ENCODE peak calls at places on chromosomes 12 and 14, in nine cellular contexts. P is heart right ventricle, X is stomach, J is testis, H is right atrium auricular region, O is left ventricle myocardium inferior, V is heart left ventricle, B is ovary, S is lung. Y is an unnamed sample. For H3K36me3 and H3K4me1, the result is how much of the 10 kb centered on the place peaks cover.

GRCh38 chr12:32859389-32859788 is 37.2 kb downstream of the PKP2 start:
- DNase-seq in X (no peak), O (no peak), P (no peak), S (no peak), J (no peak), V (no peak), H (no peak), B (no peak), Y (no peak)

GRCh38 chr12:115443351-115443938 is 759.5 kb upstream of the TBX3 start:
- DNase-seq in B (no peak), H (no peak), V (no peak), J (no peak), X (no peak), S (no peak), P (no peak), O (no peak), Y (no peak)

GRCh38 chr14:56247495-56248087 is 129.4 kb downstream of the PELI2 start:
- DNase-seq in P (no peak), S (no peak), B (no peak), O (no peak), J (no peak), X (no peak), V (no peak), H (no peak), Y (no peak)

GRCh38 chr12:111431772-111432171 is 26.0 kb downstream of the SH2B3 start:
- DNase-seq in H (no peak), X (no peak), S (no peak), V (no peak), P (no peak), J (no peak), B (no peak), O (no peak), Y (no peak)

GRCh38 chr12:32603858-32604257 is 75.2 kb upstream of the DNM1L start:
- DNase-seq in X (no peak), S (no peak), B (no peak), H (no peak), J (no peak), V (no peak), O (no peak), P (no peak), Y (no peak)

GRCh38 chr14:33259764-33260163 is 321.1 kb downstream of the NPAS3 start:
- DNase-seq in O (no peak), P (no peak), J (no peak), V (no peak), S (no peak), H (no peak), X (no peak), B (no peak), Y (no peak)

GRCh38 chr12:130965668-130966067 is 12.0 kb downstream of the ADGRD1 start:
- DNase-seq in O (no peak), S (no peak), B (no peak), V (no peak), X (no peak), J (no peak), P (no peak), H (no peak), Y (no peak)

GRCh38 chr12:96587691-96588090 is 98.3 kb downstream of the CFAP54 start:
- DNase-seq in S (no peak), H (no peak), V (no peak), O (no peak), J (no peak), B (no peak), X (no peak), P (no peak), Y (no peak)

GRCh38 chr12:116015525-116015924 is 262.0 kb downstream of the MED13L start:
- DNase-seq in J (no peak), P (no peak), H (no peak), O (no peak), V (no peak), B (no peak), X (no peak), S (no peak), Y (no peak)

GRCh38 chr14:63438065-63438757 is 105.0 kb downstream of the PPP2R5E start:
- DNase-seq in O (peak), J (peak), V (no peak), S (peak), H (peak), P (peak), B (peak), X (peak), Y (peak)

GRCh38 chr12:32671930-32672785 is 6.9 kb upstream of the DNM1L start:
- DNase-seq in O (no peak), H (no peak), S (no peak), V (no peak), J (peak), B (peak), P (no peak), X (peak), Y (no peak)

GRCh38 chr14:103205541-103205906 is 82.3 kb downstream of the TNFAIP2 start:
- DNase-seq in H (no peak), X (no peak), J (no peak), S (no peak), P (no peak), O (no peak), V (no peak), B (no peak), Y (no peak)

GRCh38 chr12:92076106-92076505 is 69.5 kb downstream of the BTG1 start:
- DNase-seq in V (no peak), S (no peak), J (no peak), O (no peak), B (no peak), P (no peak), H (no peak), X (no peak), Y (no peak)

GRCh38 chr12:109134186-109134917 is 18.0 kb downstream of the ACACB start:
- DNase-seq in V (no peak), X (peak), J (no peak), P (peak), B (no peak), H (no peak), O (peak), S (peak), Y (no peak)

GRCh38 chr14:100770605-100771120 is 44.0 kb downstream of the DLK1 start:
- DNase-seq in P (no peak), O (no peak), H (no peak), X (no peak), J (no peak), B (no peak), S (no peak), V (peak), Y (no peak)

GRCh38 chr14:105491366-105492006 is 440 bp downstream of the TEDC1 start:
- DNase-seq in B (peak), X (peak), P (peak), H (peak), J (peak), O (peak), V (peak), S (peak), Y (no peak)

GRCh38 chr14:32711103-32711680 is 227.5 kb upstream of the NPAS3 start:
- DNase-seq in X (no peak), H (no peak), S (no peak), V (no peak), B (no peak), O (no peak), J (peak), P (no peak), Y (no peak)

GRCh38 chr12:12719496-12719895 is 2.3 kb downstream of the CDKN1B start:
- DNase-seq in P (no peak), O (no peak), S (no peak), H (no peak), B (no peak), X (no peak), V (no peak), J (no peak), Y (no peak)

GRCh38 chr12:120759591-120760348 is 34.1 kb downstream of the ACADS start:
- DNase-seq in V (no peak), B (no peak), P (no peak), H (no peak), J (no peak), X (no peak), S (no peak), O (no peak), Y (no peak)

GRCh38 chr14:66508846-66509621 is 1.1 kb downstream of the GPHN start:
- DNase-seq in V (peak), H (no peak), S (peak), O (peak), J (peak), X (no peak), P (peak), B (peak), Y (no peak)

GRCh38 chr12:77204055-77204454 is 138.7 kb upstream of the E2F7 start:
- DNase-seq in O (no peak), H (no peak), J (no peak), X (no peak), B (no peak), S (no peak), P (no peak), V (no peak), Y (no peak)

GRCh38 chr12:28583771-28584261 is 393.6 kb downstream of the CCDC91 start:
- DNase-seq in O (no peak), X (no peak), V (no peak), S (no peak), B (no peak), J (no peak), P (no peak), H (no peak), Y (no peak)

GRCh38 chr14:33359288-33359881 is 420.7 kb downstream of the NPAS3 start:
- DNase-seq in B (no peak), P (no peak), O (no peak), X (no peak), V (no peak), H (no peak), J (no peak), S (no peak), Y (no peak)

GRCh38 chr14:64680013-64680674 is 24.1 kb upstream of the PLEKHG3 start:
- DNase-seq in V (no peak), O (no peak), B (no peak), S (no peak), X (peak), P (no peak), J (peak), H (no peak), Y (no peak)

GRCh38 chr14:33271891-33272290 is 333.2 kb downstream of the NPAS3 start:
- DNase-seq in S (no peak), V (no peak), O (no peak), X (no peak), J (no peak), B (peak), H (no peak), P (no peak), Y (no peak)

GRCh38 chr12:132385923-132386751 is 56.7 kb upstream of the GALNT9 start:
- DNase-seq in B (no peak), O (no peak), H (no peak), X (no peak), J (no peak), S (no peak), P (no peak), V (peak), Y (no peak)

GRCh38 chr12:7638064-7638763 is 27.5 kb downstream of the APOBEC1 start:
- DNase-seq in H (no peak), O (no peak), P (no peak), J (no peak), X (no peak), S (no peak), V (no peak), B (no peak), Y (no peak)

GRCh38 chr12:52032797-52033505 is 18.3 kb upstream of the NR4A1 start:
- DNase-seq in O (peak), X (peak), J (peak), B (peak), V (peak), P (peak), S (peak), H (peak), Y (peak)

GRCh38 chr12:74021937-74022336 is 515.7 kb upstream of the ATXN7L3B start:
- DNase-seq in J (peak), S (peak), B (peak), P (peak), X (peak), V (peak), O (peak), H (no peak), Y (no peak)

GRCh38 chr14:72736348-72736747 is 157.6 kb downstream of the DPF3 start:
- DNase-seq in V (no peak), H (no peak), P (no peak), X (peak), O (no peak), B (no peak), J (no peak), S (no peak), Y (no peak)

GRCh38 chr12:127773520-127773919 is 493.4 kb upstream of the TMEM132C start:
- DNase-seq in O (no peak), S (no peak), V (no peak), H (no peak), P (no peak), J (no peak), B (no peak), X (no peak), Y (no peak)

GRCh38 chr12:2299207-2299606 is 246.4 kb downstream of the CACNA1C start:
- DNase-seq in J (no peak), B (no peak), O (no peak), P (no peak), S (no peak), H (no peak), V (no peak), X (no peak), Y (no peak)

GRCh38 chr14:95045836-95046430 is 111.4 kb downstream of the DICER1 start:
- DNase-seq in B (no peak), J (peak), V (no peak), O (no peak), H (no peak), X (peak), S (no peak), P (no peak), Y (no peak)

GRCh38 chr12:60872850-60873713 is 1277.3 kb downstream of the SLC16A7 start:
- DNase-seq in S (no peak), J (no peak), X (no peak), B (no peak), H (no peak), P (no peak), O (no peak), V (peak), Y (no peak)

GRCh38 chr14:49778421-49778820 is 10.5 kb downstream of the KLHDC2 start:
- DNase-seq in B (no peak), J (no peak), S (no peak), O (no peak), X (no peak), V (no peak), P (no peak), H (no peak), Y (no peak)
- H3K36me3 ChIP-seq in B (under half), J (under half), S (under half), O (half or more), X (half or more), V (half or more), P (half or more), H (half or more), Y (half or more)

GRCh38 chr14:36662258-36662542 is 540 bp downstream of the PAX9 start:
- DNase-seq in O (no peak), P (no peak), J (no peak), V (no peak), S (no peak), B (no peak), X (no peak), H (no peak), Y (no peak)

GRCh38 chr14:36660736-36661505 is 739 bp upstream of the PAX9 start:
- DNase-seq in O (no peak), X (no peak), S (no peak), B (no peak), J (no peak), H (no peak), V (no peak), P (no peak), Y (no peak)

GRCh38 chr14:36659822-36660735 is 1.6 kb upstream of the PAX9 start:
- DNase-seq in B (no peak), V (no peak), S (no peak), P (no peak), X (no peak), H (no peak), O (no peak), J (no peak), Y (no peak)

GRCh38 chr14:36662543-36663403 is 1.1 kb downstream of the PAX9 start:
- DNase-seq in H (no peak), V (no peak), S (no peak), P (no peak), B (no peak), O (no peak), J (no peak), X (no peak), Y (no peak)

DNA sequence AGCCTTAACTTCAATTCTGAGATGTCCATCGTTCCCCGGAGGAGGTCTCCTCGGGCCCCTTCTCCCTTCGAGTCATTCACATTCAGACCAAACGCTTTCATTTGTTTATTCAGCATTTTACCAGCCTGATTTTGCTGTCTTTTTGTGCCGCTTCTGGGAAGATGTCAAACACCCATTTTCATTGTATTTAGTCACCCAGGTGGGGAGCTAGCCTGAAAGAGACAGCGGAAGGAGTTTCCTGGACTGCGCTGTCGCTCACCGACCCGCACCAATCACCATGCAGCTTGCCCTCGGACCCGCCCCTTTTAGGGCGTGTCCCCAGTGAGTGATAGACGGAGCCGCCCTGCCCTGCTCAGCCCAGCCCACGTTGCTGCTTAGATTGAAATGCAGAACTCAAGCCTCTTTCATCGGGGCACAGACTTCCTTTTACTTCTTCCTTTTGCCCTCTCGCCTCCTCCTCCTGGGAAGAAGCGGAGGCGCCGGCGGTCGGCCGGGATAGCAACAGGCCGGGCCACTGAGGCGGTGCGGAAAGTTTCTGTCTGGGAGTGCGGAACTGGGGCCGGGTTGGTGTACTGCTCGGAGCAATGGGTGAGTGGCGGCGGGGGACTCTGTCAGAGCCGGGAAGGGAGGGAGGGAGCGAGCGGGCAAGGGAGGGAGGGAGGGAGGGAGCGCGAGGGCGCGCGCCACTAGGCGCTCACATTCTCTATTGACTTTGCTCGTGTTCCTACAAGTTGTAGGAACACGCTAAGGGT is at the start of gene PAX9:
- DNase-seq in J (peak), P (no peak), B (no peak), O (peak), H (no peak), S (peak), X (peak), V (peak), Y (no peak)
- H3K4me1 ChIP-seq in J (under half), P (half or more), B (under half), O (half or more), H (half or more), S (under half), X (half or more), V (under half), Y (half or more)

GRCh38 chr14:92973265-92973797 is 50.4 kb downstream of the CHGA start:
- DNase-seq in O (peak), J (peak), S (peak), H (peak), V (peak), P (peak), X (peak), B (peak), Y (peak)

GRCh38 chr14:92973798-92974372 is 50.9 kb downstream of the CHGA start:
- DNase-seq in O (no peak), X (no peak), H (no peak), J (no peak), V (peak), P (no peak), S (no peak), B (no peak), Y (no peak)

GRCh38 chr14:92971601-92972180 is 48.7 kb downstream of the CHGA start:
- DNase-seq in V (peak), J (no peak), H (no peak), B (no peak), X (no peak), S (no peak), O (peak), P (no peak), Y (no peak)

GRCh38 chr14:92976268-92976667 is 53.3 kb downstream of the CHGA start:
- DNase-seq in P (no peak), B (no peak), H (no peak), J (no peak), O (no peak), X (no peak), V (no peak), S (no peak), Y (no peak)

GRCh38 chr14:92974541-92975345 is 51.8 kb downstream of the CHGA start:
- DNase-seq in B (no peak), J (no peak), P (no peak), O (peak), S (no peak), H (no peak), X (no peak), V (no peak), Y (no peak)
- TF ChIP-seq CTCF in B (no peak), J (no peak), P (no peak), O (no peak), S (no peak), H (no peak), X (no peak), V (no peak), Y (no peak)

GRCh38 chr14:77682158-77682553 is 25.7 kb downstream of the ALKBH1 start:
- DNase-seq in B (no peak), O (no peak), P (no peak), V (no peak), S (no peak), J (no peak), H (no peak), X (no peak), Y (no peak)

GRCh38 chr14:77681196-77682157 is 26.3 kb downstream of the ALKBH1 start:
- DNase-seq in S (no peak), J (no peak), X (peak), V (no peak), H (no peak), O (no peak), B (no peak), P (no peak), Y (no peak)
- H3K36me3 ChIP-seq in S (under half), J (under half), X (half or more), V (half or more), H (under half), O (half or more), B (under half), P (half or more), Y (under half)

DNA sequence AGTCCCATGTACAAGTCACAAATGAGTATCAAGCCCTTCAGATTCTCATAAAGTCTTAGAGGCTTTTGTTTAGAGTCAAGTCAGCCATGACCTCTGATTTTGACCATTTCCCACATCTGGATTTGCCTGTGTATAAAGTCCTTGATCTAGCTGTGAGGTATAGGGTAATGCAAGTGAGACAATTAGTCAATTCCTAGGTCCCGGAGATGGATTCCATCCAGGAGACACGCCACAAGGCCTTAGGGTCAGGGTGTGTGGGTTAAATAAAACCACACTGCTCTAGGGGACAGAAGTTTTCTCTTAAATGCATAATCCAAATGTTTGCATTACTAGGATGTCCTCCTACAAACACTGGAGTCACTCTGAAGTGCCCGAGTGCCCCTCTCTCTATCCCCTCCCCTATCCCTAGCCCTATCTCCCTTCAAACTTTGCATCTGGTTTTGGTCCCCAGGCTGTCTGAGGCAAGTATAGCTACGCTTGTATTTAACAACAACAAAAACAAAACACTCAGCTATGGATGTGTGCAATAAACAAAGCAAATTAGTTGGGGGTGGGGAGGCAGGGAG is 26.8 kb downstream of the LRIG3 start:
- DNase-seq in O (no peak), X (no peak), H (no peak), B (no peak), S (no peak), V (no peak), P (no peak), J (no peak), Y (no peak)
- H3K4me1 ChIP-seq in O (under half), X (under half), H (under half), B (under half), S (under half), V (under half), P (under half), J (under half), Y (half or more)